ENCODE peak calls at places on chromosome 17, in seven cellular contexts. S is IMR-90, V is H9, F is H1, O is mesendoderm, R is trophoblast cell, H is mesenchymal stem cell. I is an unnamed sample.

GRCh38 chr17:57114085-57114673 is 29.1 kb downstream of the AKAP1 start:
- DNase-seq in S (peak), V (peak), F (peak), O (peak), R (peak), H (peak), I (peak)

GRCh38 chr17:33145941-33146340 is 147.2 kb downstream of the ASIC2 start:
- DNase-seq in S (no peak), V (no peak), F (no peak), O (no peak), R (no peak), H (no peak), I (no peak)

GRCh38 chr17:32330142-32330541 is 11.8 kb downstream of the C17orf75 start:
- DNase-seq in S (no peak), V (no peak), F (no peak), O (no peak), R (peak), H (no peak), I (no peak)

GRCh38 chr17:46060461-46060860 is 61.4 kb downstream of the STH start:
- DNase-seq in S (no peak), V (no peak), F (no peak), O (no peak), R (no peak), H (no peak), I (no peak)

GRCh38 chr17:66538776-66539175 is 236.4 kb downstream of the PRKCA start:
- DNase-seq in S (no peak), V (no peak), F (no peak), O (no peak), R (no peak), H (no peak), I (no peak)

GRCh38 chr17:78396436-78397335 is 18.2 kb downstream of the PGS1 start:
- DNase-seq in S (no peak), V (no peak), F (no peak), O (no peak), R (no peak), H (no peak), I (no peak)

GRCh38 chr17:3019761-3020160 is 43.6 kb downstream of the OR1D5 start:
- DNase-seq in S (no peak), V (no peak), F (no peak), O (no peak), R (no peak), H (no peak), I (no peak)

GRCh38 chr17:58728831-58729230 is 26.8 kb upstream of the PPM1E start:
- DNase-seq in S (peak), V (no peak), F (no peak), O (no peak), R (no peak), H (no peak), I (no peak)

GRCh38 chr17:80800775-80801391 is 190.8 kb upstream of the CHMP6 start:
- DNase-seq in S (no peak), V (peak), F (no peak), O (no peak), R (no peak), H (no peak), I (no peak)

GRCh38 chr17:74801896-74802295 is 25.8 kb upstream of the NAT9 start:
- DNase-seq in S (no peak), V (no peak), F (no peak), O (no peak), R (no peak), H (no peak), I (no peak)

GRCh38 chr17:57699751-57700186 is 45.3 kb downstream of the CCDC182 start:
- DNase-seq in S (no peak), V (no peak), F (peak), O (no peak), R (no peak), H (no peak), I (no peak)

GRCh38 chr17:42171831-42172230 is 9.1 kb downstream of the KCNH4 start:
- DNase-seq in S (no peak), V (peak), F (no peak), O (peak), R (no peak), H (no peak), I (no peak)

GRCh38 chr17:46732133-46732532 is 86.4 kb downstream of the WNT3 start:
- DNase-seq in S (no peak), V (no peak), F (no peak), O (no peak), R (no peak), H (no peak), I (no peak)

GRCh38 chr17:60522889-60523626 is 3.0 kb downstream of the APPBP2 start:
- DNase-seq in S (no peak), V (no peak), F (peak), O (no peak), R (peak), H (no peak), I (no peak)

GRCh38 chr17:28570716-28571254 is 539 bp downstream of the PIGS start:
- DNase-seq in S (no peak), V (peak), F (peak), O (peak), R (peak), H (peak), I (no peak)

GRCh38 chr17:32660496-32660895 is 173.7 kb downstream of the CDK5R1 start:
- DNase-seq in S (no peak), V (no peak), F (no peak), O (no peak), R (no peak), H (no peak), I (no peak)

GRCh38 chr17:1720856-1721386 is 3.6 kb upstream of the WDR81 start:
- DNase-seq in S (peak), V (peak), F (peak), O (peak), R (peak), H (peak), I (no peak)

GRCh38 chr17:55720917-55721836 is 1.5 kb downstream of the TMEM100 start:
- DNase-seq in S (no peak), V (no peak), F (no peak), O (no peak), R (no peak), H (no peak), I (no peak)

GRCh38 chr17:68512247-68512966 is at the start of gene PRKAR1A:
- DNase-seq in S (peak), V (peak), F (peak), O (peak), R (peak), H (peak), I (peak)

GRCh38 chr17:40363480-40363838 is 1.1 kb downstream of the GJD3 start:
- DNase-seq in S (no peak), V (no peak), F (peak), O (no peak), R (peak), H (no peak), I (no peak)

GRCh38 chr17:8673621-8674020 is 43.1 kb upstream of the MYH10 start:
- DNase-seq in S (peak), V (no peak), F (no peak), O (no peak), R (peak), H (peak), I (no peak)

GRCh38 chr17:33371377-33371776 is 78.3 kb upstream of the ASIC2 start:
- DNase-seq in S (no peak), V (no peak), F (no peak), O (no peak), R (peak), H (no peak), I (no peak)

GRCh38 chr17:43880420-43880991 is 26.8 kb downstream of the MPP2 start:
- DNase-seq in S (no peak), V (peak), F (peak), O (peak), R (peak), H (peak), I (peak)

GRCh38 chr17:59746849-59747445 is 39.5 kb downstream of the VMP1 start:
- DNase-seq in S (peak), V (no peak), F (no peak), O (peak), R (peak), H (peak), I (no peak)

GRCh38 chr17:1485748-1486376 is 6.6 kb downstream of the MYO1C start:
- DNase-seq in S (peak), V (peak), F (peak), O (peak), R (peak), H (peak), I (no peak)

GRCh38 chr17:4920351-4921048 is 11.6 kb upstream of the GP1BA start:
- DNase-seq in S (peak), V (no peak), F (no peak), O (no peak), R (peak), H (peak), I (no peak)

GRCh38 chr17:56751145-56751743 is 82.5 kb downstream of the C17orf67 start:
- DNase-seq in S (no peak), V (peak), F (no peak), O (no peak), R (no peak), H (peak), I (no peak)

GRCh38 chr17:40026816-40027613 is 11.8 kb downstream of the CSF3 start:
- DNase-seq in S (peak), V (peak), F (peak), O (peak), R (peak), H (peak), I (peak)

GRCh38 chr17:13297198-13297597 is 279.4 kb upstream of the ELAC2 start:
- DNase-seq in S (no peak), V (no peak), F (no peak), O (no peak), R (no peak), H (no peak), I (no peak)

GRCh38 chr17:17929655-17930380 is 42.4 kb downstream of the TOM1L2 start:
- DNase-seq in S (peak), V (no peak), F (no peak), O (no peak), R (no peak), H (no peak), I (no peak)

GRCh38 chr17:50919321-50920040 is 53.3 kb upstream of the TOB1 start:
- DNase-seq in S (peak), V (peak), F (peak), O (peak), R (peak), H (peak), I (peak)

GRCh38 chr17:29179232-29180036 is 764 bp downstream of the MYO18A start:
- DNase-seq in S (no peak), V (peak), F (peak), O (peak), R (no peak), H (peak), I (peak)

GRCh38 chr17:38511126-38512108 is 83.2 kb downstream of the ARHGAP23 start:
- DNase-seq in S (peak), V (no peak), F (no peak), O (peak), R (no peak), H (peak), I (no peak)

GRCh38 chr17:62149961-62150360 is 84.9 kb upstream of the MED13 start:
- DNase-seq in S (no peak), V (no peak), F (no peak), O (no peak), R (no peak), H (no peak), I (no peak)
- H2AK5ac ChIP-seq in S (no peak), V (no peak), F (no peak), O (no peak), R (no peak), H (no peak), I (no peak)

DNA sequence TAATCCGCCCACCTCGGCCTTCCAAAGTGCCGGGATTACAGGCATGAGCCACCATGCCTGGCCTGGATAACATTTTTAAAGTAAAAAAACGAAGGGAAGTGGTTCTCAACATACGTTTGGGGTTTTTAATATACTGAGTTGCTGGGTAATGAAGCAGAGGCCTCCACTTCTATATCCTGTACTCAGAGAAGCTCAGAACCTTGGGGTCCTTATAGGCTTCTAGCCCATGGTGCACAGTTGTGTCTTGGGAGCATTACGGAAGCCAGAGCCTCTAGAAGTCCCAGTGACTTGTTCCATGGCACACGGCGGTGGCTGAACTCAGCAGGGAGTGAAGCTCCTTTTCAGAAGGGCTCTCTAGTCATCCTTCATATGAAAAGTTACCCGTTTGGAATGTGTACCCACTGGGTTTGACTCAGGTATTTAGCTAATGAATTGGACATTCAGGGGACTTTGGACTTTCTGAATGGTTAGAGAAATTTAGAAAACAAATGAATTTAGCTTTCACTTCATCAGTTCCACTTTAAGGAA is 67.0 kb downstream of the SEC14L1 start:
- DNase-seq in S (no peak), V (no peak), F (no peak), O (no peak), R (no peak), H (no peak), I (no peak)
- H3K27ac ChIP-seq in S (no peak), V (no peak), F (no peak), O (no peak), R (no peak), H (peak), I (no peak)

GRCh38 chr17:82302991-82303943 is 14.1 kb downstream of the CD7 start:
- DNase-seq in S (no peak), V (no peak), F (peak), O (no peak), R (no peak), H (no peak), I (no peak)
- H2AK5ac ChIP-seq in S (no peak), V (no peak), F (no peak), O (no peak), R (no peak), H (no peak), I (peak)

GRCh38 chr17:76263896-76264295 is 1.3 kb upstream of the UBALD2 start:
- DNase-seq in S (no peak), V (no peak), F (no peak), O (no peak), R (peak), H (peak), I (no peak)

GRCh38 chr17:76264425-76264754 is 758 bp upstream of the UBALD2 start:
- DNase-seq in S (no peak), V (no peak), F (no peak), O (no peak), R (peak), H (no peak), I (no peak)

GRCh38 chr17:76265624-76266243 is 586 bp downstream of the UBALD2 start:
- DNase-seq in S (peak), V (no peak), F (peak), O (peak), R (peak), H (peak), I (peak)

GRCh38 chr17:76266244-76266938 is 1.2 kb downstream of the UBALD2 start:
- DNase-seq in S (peak), V (no peak), F (no peak), O (peak), R (peak), H (peak), I (no peak)

GRCh38 chr17:76264755-76265623 is at the start of gene UBALD2:
- DNase-seq in S (peak), V (peak), F (peak), O (peak), R (peak), H (peak), I (peak)
- H3K27ac ChIP-seq in S (peak), V (no peak), F (peak), O (peak), R (peak), H (peak), I (no peak)

GRCh38 chr17:48547839-48548686 is 3.2 kb upstream of the HOXB2 start:
- DNase-seq in S (peak), V (no peak), F (no peak), O (no peak), R (no peak), H (peak), I (no peak)
- H2AK5ac ChIP-seq in S (peak), V (no peak), F (no peak), O (no peak), R (no peak), H (peak), I (no peak)

DNA sequence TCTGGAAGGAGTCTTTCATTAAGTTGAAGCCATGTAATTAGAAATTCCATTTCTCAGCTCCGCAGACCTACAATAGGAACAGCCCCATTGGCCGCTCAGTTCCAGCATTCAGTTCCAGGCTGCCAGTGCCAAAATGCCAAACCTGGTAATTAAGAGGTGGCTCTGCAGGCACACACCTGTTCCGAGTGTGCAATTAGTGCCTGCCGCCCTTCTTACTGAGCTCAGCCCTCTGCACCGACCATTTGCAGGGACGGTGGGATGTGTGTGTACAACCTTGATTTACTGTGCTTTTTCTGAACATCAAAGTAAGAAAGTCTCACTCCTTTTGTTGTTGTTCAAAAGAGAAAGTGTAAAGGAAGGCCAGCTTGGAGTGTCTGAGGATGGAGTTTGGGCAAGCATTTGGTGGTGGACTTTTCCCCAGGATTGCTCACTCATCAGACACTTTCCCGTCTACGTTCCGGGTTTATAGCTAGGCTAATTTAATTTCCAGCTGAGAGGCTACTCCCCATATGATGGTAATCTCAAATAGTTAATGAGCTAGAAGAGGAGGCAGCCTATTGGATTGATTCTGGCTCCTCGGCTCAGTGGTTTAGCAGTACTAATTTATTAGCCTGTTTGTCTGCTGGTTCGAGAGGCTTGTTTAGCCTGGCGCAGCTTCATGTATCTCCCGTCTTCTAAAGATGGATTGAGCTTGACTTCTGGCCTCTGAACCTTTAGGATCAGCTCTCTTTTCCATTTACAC is 20.0 kb downstream of the HS3ST3B1 start:
- DNase-seq in S (no peak), V (no peak), F (no peak), O (no peak), R (no peak), H (no peak), I (no peak)
- H3K27ac ChIP-seq in S (no peak), V (no peak), F (no peak), O (no peak), R (peak), H (no peak), I (no peak)

GRCh38 chr17:35373984-35374765 is 754 bp upstream of the SLFN11 start:
- DNase-seq in S (peak), V (peak), F (peak), O (peak), R (peak), H (peak), I (peak)

GRCh38 chr17:35373532-35373983 is at the start of gene SLFN11:
- DNase-seq in S (peak), V (peak), F (peak), O (peak), R (peak), H (peak), I (no peak)

GRCh38 chr17:35374766-35375344 is 1.4 kb upstream of the SLFN11 start:
- DNase-seq in S (no peak), V (no peak), F (no peak), O (no peak), R (no peak), H (no peak), I (no peak)

GRCh38 chr17:35372846-35373531 is 432 bp downstream of the SLFN11 start:
- DNase-seq in S (no peak), V (peak), F (no peak), O (no peak), R (peak), H (no peak), I (no peak)

GRCh38 chr17:35371934-35372333 is 1.5 kb downstream of the SLFN11 start:
- DNase-seq in S (no peak), V (no peak), F (no peak), O (no peak), R (peak), H (no peak), I (no peak)
- H2AK5ac ChIP-seq in S (no peak), V (no peak), F (no peak), O (no peak), R (no peak), H (no peak), I (no peak)

I was measured in neuronal stem cell.